ENCODE peak calls at places on chromosomes 6 and 20, in six cellular contexts. M, Q, I, Y, B and O are unnamed samples. For H3K4me1, the result is how much of the 10 kb centered on the place peaks cover.

GRCh38 chr6:4645713-4646356 is 130.4 kb upstream of the CDYL start:
- DNase-seq in M (no peak), Q (peak), I (no peak), Y (no peak), B (no peak), O (peak)

GRCh38 chr6:131923356-131923755 is 27.8 kb downstream of the CCN2 start:
- DNase-seq in M (peak), Q (peak), I (peak), Y (peak), B (peak), O (peak)

GRCh38 chr6:14734416-14735340 is 511.2 kb upstream of the JARID2 start:
- DNase-seq in M (peak), Q (no peak), I (no peak), Y (peak), B (no peak), O (no peak)

GRCh38 chr6:111294374-111294967 is 188.5 kb downstream of the REV3L start:
- DNase-seq in M (no peak), Q (no peak), I (no peak), Y (no peak), B (no peak), O (no peak)

GRCh38 chr6:139659196-139659595 is 284.7 kb upstream of the CITED2 start:
- DNase-seq in M (no peak), Q (no peak), I (no peak), Y (peak), B (no peak), O (no peak)

GRCh38 chr6:144899161-144899560 is 614.0 kb downstream of the UTRN start:
- DNase-seq in M (peak), Q (no peak), I (no peak), Y (peak), B (no peak), O (no peak)

GRCh38 chr20:58524814-58525213 is 9.6 kb upstream of the APCDD1L start:
- DNase-seq in M (peak), Q (no peak), I (no peak), Y (peak), B (no peak), O (no peak)

GRCh38 chr6:54107470-54107869 is 3.8 kb upstream of the MLIP start:
- DNase-seq in M (no peak), Q (no peak), I (no peak), Y (no peak), B (no peak), O (no peak)

GRCh38 chr6:170089937-170090335 is 200.9 kb downstream of the DLL1 start:
- DNase-seq in M (no peak), Q (no peak), I (no peak), Y (no peak), B (no peak), O (no peak)

GRCh38 chr20:1264727-1265126 is 1.4 kb upstream of the SNPH start:
- DNase-seq in M (no peak), Q (no peak), I (peak), Y (no peak), B (no peak), O (no peak)

GRCh38 chr20:46894579-46894958 is at the start of gene EYA2:
- DNase-seq in M (peak), Q (peak), I (peak), Y (no peak), B (peak), O (peak)

GRCh38 chr6:26141378-26141901 is 54.2 kb downstream of the HFE start:
- DNase-seq in M (no peak), Q (no peak), I (no peak), Y (no peak), B (no peak), O (no peak)

GRCh38 chr6:168127384-168127868 is 48.4 kb upstream of the FRMD1 start:
- DNase-seq in M (no peak), Q (no peak), I (no peak), Y (no peak), B (no peak), O (no peak)

GRCh38 chr20:48115511-48115910 is 330.2 kb upstream of the SULF2 start:
- DNase-seq in M (no peak), Q (no peak), I (no peak), Y (no peak), B (no peak), O (no peak)

GRCh38 chr6:56772737-56773184 is 130.1 kb upstream of the DST start:
- DNase-seq in M (peak), Q (peak), I (peak), Y (peak), B (no peak), O (peak)

GRCh38 chr6:10465633-10466499 is 51.0 kb upstream of the TFAP2A start:
- DNase-seq in M (peak), Q (peak), I (peak), Y (peak), B (peak), O (peak)

GRCh38 chr6:96836579-96837137 is 619 bp downstream of the GPR63 start:
- DNase-seq in M (peak), Q (peak), I (peak), Y (no peak), B (peak), O (peak)

GRCh38 chr20:14142964-14143627 is 147.8 kb downstream of the MACROD2 start:
- DNase-seq in M (peak), Q (no peak), I (no peak), Y (no peak), B (peak), O (peak)

GRCh38 chr6:53042112-53042511 is 23.1 kb upstream of the FBXO9 start:
- DNase-seq in M (peak), Q (no peak), I (no peak), Y (peak), B (no peak), O (no peak)

GRCh38 chr20:373171-373890 is 7.2 kb upstream of the TRIB3 start:
- DNase-seq in M (peak), Q (peak), I (no peak), Y (peak), B (peak), O (peak)

GRCh38 chr20:22579711-22580697 is 4.4 kb downstream of the FOXA2 start:
- DNase-seq in M (no peak), Q (peak), I (peak), Y (no peak), B (no peak), O (no peak)

GRCh38 chr20:19347943-19348456 is 135.6 kb downstream of the SLC24A3 start:
- DNase-seq in M (no peak), Q (no peak), I (no peak), Y (no peak), B (no peak), O (no peak)

GRCh38 chr20:22740829-22741228 is 156.5 kb upstream of the FOXA2 start:
- DNase-seq in M (no peak), Q (no peak), I (no peak), Y (no peak), B (no peak), O (no peak)

DNA sequence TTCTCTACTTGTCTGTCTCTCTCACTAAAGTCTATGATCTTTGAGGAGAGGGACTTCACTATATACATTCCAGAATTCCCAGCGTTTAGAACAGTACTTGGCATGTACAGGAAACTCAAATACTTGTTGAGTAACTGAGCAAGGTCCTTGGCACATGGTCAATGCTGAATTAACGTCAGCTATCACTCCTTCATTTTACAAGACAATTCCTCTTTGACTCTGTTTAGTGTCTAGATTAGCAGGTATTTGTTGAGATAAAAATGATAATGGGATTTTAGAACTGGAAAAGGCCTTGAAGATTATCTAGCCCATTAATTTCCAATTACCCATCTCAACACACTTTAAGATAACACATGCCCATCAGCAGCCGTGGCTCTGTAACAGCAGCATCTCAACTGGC is 6.6 kb upstream of the GUCA1B start:
- DNase-seq in M (no peak), Q (no peak), I (no peak), Y (no peak), B (no peak), O (no peak)
- H3K27ac ChIP-seq in M (no peak), Q (no peak), I (no peak), Y (peak), B (no peak), O (peak)

GRCh38 chr6:18264338-18265098 is at the start of gene DEK:
- DNase-seq in M (peak), Q (peak), I (peak), Y (peak), B (peak), O (peak)

GRCh38 chr6:18261877-18262276 is 2.5 kb downstream of the DEK start:
- DNase-seq in M (no peak), Q (no peak), I (peak), Y (no peak), B (no peak), O (no peak)

GRCh38 chr6:18265099-18265372 is 706 bp upstream of the DEK start:
- DNase-seq in M (no peak), Q (no peak), I (no peak), Y (no peak), B (peak), O (no peak)

GRCh38 chr6:18263561-18264337 is 581 bp downstream of the DEK start:
- DNase-seq in M (peak), Q (peak), I (no peak), Y (peak), B (peak), O (peak)

GRCh38 chr6:18262812-18263560 is 1.3 kb downstream of the DEK start:
- DNase-seq in M (peak), Q (no peak), I (peak), Y (peak), B (no peak), O (no peak)
- TF ChIP-seq EZH2phosphoT487 in M (no peak), Q (no peak), I (no peak), Y (no peak), B (no peak), O (no peak)

GRCh38 chr6:107601406-107601805 is 111.5 kb downstream of the SOBP start:
- DNase-seq in M (no peak), Q (no peak), I (no peak), Y (no peak), B (no peak), O (no peak)

GRCh38 chr6:107599043-107599442 is 109.1 kb downstream of the SOBP start:
- DNase-seq in M (no peak), Q (no peak), I (no peak), Y (no peak), B (no peak), O (no peak)

GRCh38 chr6:107600111-107600510 is 110.2 kb downstream of the SOBP start:
- DNase-seq in M (no peak), Q (peak), I (peak), Y (no peak), B (no peak), O (no peak)

GRCh38 chr6:107603029-107603428 is 113.1 kb downstream of the SOBP start:
- DNase-seq in M (no peak), Q (no peak), I (no peak), Y (no peak), B (no peak), O (no peak)

GRCh38 chr6:107600936-107601335 is 111.0 kb downstream of the SOBP start:
- DNase-seq in M (peak), Q (peak), I (peak), Y (peak), B (no peak), O (peak)
- H3K4me1 ChIP-seq in M (under half), Q (half or more), I (half or more), Y (under half), B (under half), O (under half)

GRCh38 chr6:27556406-27556805 is 83.5 kb upstream of the ZNF184 start:
- DNase-seq in M (no peak), Q (no peak), I (no peak), Y (peak), B (no peak), O (no peak)
- H3K27ac ChIP-seq in M (no peak), Q (no peak), I (no peak), Y (no peak), B (no peak), O (no peak)

DNA sequence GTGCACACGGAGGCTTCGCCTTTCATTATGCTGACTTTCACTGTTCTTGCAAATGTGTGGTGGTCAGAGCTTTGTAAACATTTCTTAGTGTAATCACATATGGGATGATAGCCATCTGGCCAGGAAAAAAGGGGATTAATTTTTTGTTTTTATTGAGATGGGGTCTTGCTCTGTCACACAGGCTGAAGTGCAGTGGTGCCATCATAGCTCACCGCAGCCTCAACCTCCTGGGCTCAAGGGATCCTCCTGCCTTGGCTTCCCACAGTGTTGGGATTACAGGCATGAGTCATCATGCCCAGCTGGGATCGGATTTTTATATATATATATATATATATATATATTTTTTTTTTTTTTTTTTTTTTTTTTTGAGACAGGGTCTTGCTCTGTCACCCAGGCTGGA is 11.0 kb upstream of the TIAM2 start:
- DNase-seq in M (no peak), Q (no peak), I (no peak), Y (no peak), B (no peak), O (no peak)
- TF ChIP-seq EZH2phosphoT487 in M (no peak), Q (no peak), I (no peak), Y (no peak), B (no peak), O (no peak)